ENCODE peak calls at places on chromosome 19, in six cellular contexts. O is breast epithelium, C is RWPE1, S is A673, U is HFFc6, P is progenitor cell of endocrine pancreas. B is an unnamed sample.

GRCh38 chr19:47226426-47227346 is 4.3 kb downstream of the BBC3 start:
- DNase-seq in U (peak), P (no peak), S (no peak), C (peak), O (peak), B (peak)

GRCh38 chr19:46513461-46514236 is 18.0 kb upstream of the PNMA8B start:
- DNase-seq in C (peak), S (peak), P (peak), U (peak), O (peak), B (peak)

GRCh38 chr19:11138659-11139526 is 16.7 kb downstream of the SPC24 start:
- DNase-seq in S (peak), C (peak), P (no peak), U (peak), O (peak), B (no peak)

GRCh38 chr19:524062-524674 is 7.4 kb upstream of the CDC34 start:
- DNase-seq in P (no peak), O (no peak), C (no peak), S (peak), U (peak), B (no peak)

GRCh38 chr19:2049741-2050348 is 1.2 kb downstream of the MKNK2 start:
- DNase-seq in P (no peak), S (peak), C (peak), O (peak), U (peak), B (no peak)

GRCh38 chr19:5850189-5850588 is 1.1 kb downstream of the FUT3 start:
- DNase-seq in C (no peak), O (no peak), U (no peak), S (no peak), P (no peak), B (no peak)

GRCh38 chr19:30334841-30335240 is 37.3 kb upstream of the ZNF536 start:
- DNase-seq in U (no peak), C (no peak), P (no peak), S (no peak), O (no peak), B (no peak)

GRCh38 chr19:58350001-58350801 is 3.1 kb downstream of the A1BG start:
- DNase-seq in O (no peak), C (no peak), U (no peak), P (no peak), S (no peak), B (no peak)

GRCh38 chr19:54137913-54138776 is 583 bp downstream of the CNOT3 start:
- DNase-seq in U (no peak), O (no peak), P (peak), C (no peak), S (no peak), B (no peak)

GRCh38 chr19:2719910-2720776 is 1.0 kb downstream of the DIRAS1 start:
- DNase-seq in O (no peak), S (peak), U (peak), P (no peak), C (no peak), B (no peak)

GRCh38 chr19:39819786-39820185 is 14.2 kb downstream of the DYRK1B start:
- DNase-seq in U (no peak), C (no peak), S (no peak), O (no peak), P (no peak), B (no peak)

GRCh38 chr19:38485541-38486285 is 52.2 kb downstream of the RYR1 start:
- DNase-seq in P (no peak), S (no peak), O (no peak), C (no peak), U (no peak), B (no peak)

GRCh38 chr19:50835103-50835784 is 1.9 kb upstream of the KLK15 start:
- DNase-seq in S (no peak), O (no peak), U (no peak), C (no peak), P (no peak), B (no peak)

GRCh38 chr19:54201980-54202379 is 1.3 kb downstream of the RPS9 start:
- DNase-seq in O (no peak), S (no peak), P (no peak), U (no peak), C (no peak), B (no peak)

GRCh38 chr19:40139533-40140287 is 49.0 kb upstream of the ZNF780A start:
- DNase-seq in C (peak), S (peak), O (no peak), U (peak), P (no peak), B (no peak)

GRCh38 chr19:14432817-14433453 is at the start of gene PKN1:
- DNase-seq in P (peak), U (no peak), O (no peak), S (peak), C (peak), B (no peak)

GRCh38 chr19:47797996-47798903 is 6.1 kb downstream of the TPRX1 start:
- DNase-seq in P (no peak), U (no peak), C (no peak), S (no peak), O (no peak), B (no peak)

GRCh38 chr19:6340493-6341201 is 7.2 kb upstream of the ACER1 start:
- DNase-seq in O (no peak), P (no peak), C (no peak), S (peak), U (no peak), B (no peak)

DNA sequence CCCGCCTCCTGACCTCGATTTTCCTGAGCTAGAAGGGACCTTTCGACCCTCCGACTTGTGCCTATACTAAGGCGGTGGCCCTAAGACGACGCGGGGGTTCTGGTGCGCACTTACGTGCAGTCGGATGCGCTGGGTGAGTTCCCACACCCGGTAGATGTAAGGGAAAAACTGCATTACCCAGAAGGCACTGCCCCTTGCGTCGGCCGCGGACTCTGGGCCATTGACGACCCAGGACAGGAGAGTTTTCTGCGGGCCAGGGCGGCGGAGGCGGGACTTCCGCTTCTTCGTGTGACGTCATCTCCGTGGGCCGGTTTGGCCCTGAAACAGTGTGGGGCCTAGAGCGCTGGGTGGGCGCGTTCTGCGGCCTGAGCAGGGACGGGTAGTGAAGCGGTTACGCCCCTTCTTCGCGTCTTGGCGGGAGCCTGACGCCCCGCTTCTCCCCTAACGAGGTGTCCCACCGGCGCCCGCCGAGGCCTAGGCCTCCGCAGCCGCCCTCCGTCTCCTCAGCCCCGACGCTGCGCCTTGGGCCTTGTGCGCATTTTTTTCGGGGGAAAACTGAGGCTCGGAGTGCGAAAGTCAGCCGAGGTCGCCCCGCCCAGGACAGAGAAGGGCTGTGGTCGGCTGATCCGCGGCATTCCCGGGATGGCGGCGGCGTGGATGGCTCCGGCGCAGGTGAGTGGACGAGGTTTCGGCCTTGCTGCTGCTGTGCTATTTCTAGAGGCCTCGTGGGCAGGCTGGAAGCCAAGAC is at the start of gene ZNF460:
- DNase-seq in O (peak), C (peak), S (peak), U (peak), P (peak), B (peak)
- TF ChIP-seq CTCF in O (no peak), C (no peak), S (no peak), U (peak), P (no peak), B (no peak)

GRCh38 chr19:41687419-41687818 is 651 bp downstream of the CEACAM7 start:
- DNase-seq in U (no peak), P (no peak), C (no peak), O (no peak), S (no peak), B (no peak)
- TF ChIP-seq CTCF in U (no peak), P (no peak), C (no peak), O (no peak), S (no peak), B (no peak)

GRCh38 chr19:31354316-31354715 is 5.1 kb upstream of the TSHZ3 start:
- DNase-seq in U (no peak), O (no peak), P (no peak), S (no peak), C (no peak), B (no peak)

GRCh38 chr19:31354919-31355318 is 5.7 kb upstream of the TSHZ3 start:
- DNase-seq in U (no peak), O (no peak), S (no peak), C (no peak), P (no peak), B (no peak)

GRCh38 chr19:31355330-31356289 is 6.4 kb upstream of the TSHZ3 start:
- DNase-seq in U (no peak), O (no peak), S (no peak), C (no peak), P (no peak), B (no peak)

GRCh38 chr19:31356587-31357314 is 7.5 kb upstream of the TSHZ3 start:
- DNase-seq in U (no peak), S (no peak), C (no peak), O (no peak), P (no peak), B (no peak)

GRCh38 chr19:31357315-31357673 is 8.1 kb upstream of the TSHZ3 start:
- DNase-seq in O (no peak), P (no peak), C (no peak), S (no peak), U (no peak), B (no peak)
- TF ChIP-seq CTCF in O (no peak), P (peak), C (no peak), S (no peak), U (no peak), B (no peak)

GRCh38 chr19:4557971-4558941 is 1.2 kb downstream of the SEMA6B start:
- DNase-seq in P (peak), S (peak), O (no peak), U (no peak), C (no peak), B (no peak)

GRCh38 chr19:4559569-4559968 is at the start of gene SEMA6B:
- DNase-seq in S (no peak), C (no peak), O (no peak), U (no peak), P (no peak), B (no peak)

GRCh38 chr19:4556574-4557185 is 2.8 kb downstream of the SEMA6B start:
- DNase-seq in P (no peak), S (peak), U (no peak), C (peak), O (no peak), B (no peak)

GRCh38 chr19:4555657-4556561 is 3.6 kb downstream of the SEMA6B start:
- DNase-seq in U (no peak), P (no peak), O (no peak), C (peak), S (no peak), B (no peak)

DNA sequence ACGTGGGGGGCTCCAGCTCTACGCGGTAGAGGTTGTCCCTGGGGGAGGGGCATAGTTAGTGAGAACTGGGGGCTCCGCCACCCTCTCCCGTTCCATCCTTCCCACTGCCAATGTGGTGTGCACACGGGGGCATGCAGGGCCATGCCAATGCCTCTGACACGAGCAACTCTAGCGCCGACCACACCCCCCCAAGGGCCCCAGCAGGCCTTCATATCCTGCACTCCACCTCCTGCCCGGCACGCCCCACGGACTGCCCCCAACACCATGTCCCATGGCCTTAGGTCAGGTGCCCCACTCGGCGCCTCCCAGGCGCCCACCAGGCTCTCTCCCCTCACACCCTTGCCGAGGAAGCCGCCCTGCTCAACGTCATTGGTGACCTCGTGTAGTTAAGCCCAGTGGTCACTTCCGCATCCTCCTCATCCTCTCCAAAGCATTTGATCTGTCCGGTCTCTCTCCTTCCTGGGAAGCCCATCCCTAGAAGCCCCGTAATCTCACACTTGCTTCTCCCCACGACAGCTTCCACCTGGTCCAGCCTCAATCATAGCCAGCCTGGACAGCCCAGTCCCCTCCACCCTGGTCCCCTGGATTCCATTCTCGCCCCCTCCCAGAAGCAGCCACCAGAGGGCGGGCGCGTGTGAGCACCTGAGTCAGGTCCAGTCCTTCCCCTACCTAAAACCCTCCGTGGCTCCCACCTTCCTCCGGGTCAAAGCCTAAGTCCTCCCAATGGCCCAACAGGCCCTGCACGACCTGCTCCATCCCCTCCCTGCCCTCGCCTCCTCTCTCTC is 2.1 kb downstream of the SEMA6B start:
- DNase-seq in C (no peak), S (no peak), O (no peak), P (no peak), U (no peak), B (no peak)
- TF ChIP-seq CTCF in C (no peak), S (peak), O (no peak), P (peak), U (no peak), B (no peak)

GRCh38 chr19:49770529-49770928 is 3.7 kb downstream of the AP2A1 start:
- DNase-seq in P (no peak), U (no peak), O (no peak), C (no peak), S (no peak), B (no peak)
- TF ChIP-seq CTCF in P (no peak), U (no peak), O (no peak), C (no peak), S (no peak), B (no peak)

GRCh38 chr19:12606796-12607195 is 3.8 kb downstream of the ZNF490 start:
- DNase-seq in S (no peak), U (no peak), O (no peak), C (peak), P (no peak), B (no peak)

GRCh38 chr19:12611361-12611699 is 610 bp downstream of the ZNF791 start:
- DNase-seq in O (peak), P (peak), U (peak), C (peak), S (peak), B (peak)

DNA sequence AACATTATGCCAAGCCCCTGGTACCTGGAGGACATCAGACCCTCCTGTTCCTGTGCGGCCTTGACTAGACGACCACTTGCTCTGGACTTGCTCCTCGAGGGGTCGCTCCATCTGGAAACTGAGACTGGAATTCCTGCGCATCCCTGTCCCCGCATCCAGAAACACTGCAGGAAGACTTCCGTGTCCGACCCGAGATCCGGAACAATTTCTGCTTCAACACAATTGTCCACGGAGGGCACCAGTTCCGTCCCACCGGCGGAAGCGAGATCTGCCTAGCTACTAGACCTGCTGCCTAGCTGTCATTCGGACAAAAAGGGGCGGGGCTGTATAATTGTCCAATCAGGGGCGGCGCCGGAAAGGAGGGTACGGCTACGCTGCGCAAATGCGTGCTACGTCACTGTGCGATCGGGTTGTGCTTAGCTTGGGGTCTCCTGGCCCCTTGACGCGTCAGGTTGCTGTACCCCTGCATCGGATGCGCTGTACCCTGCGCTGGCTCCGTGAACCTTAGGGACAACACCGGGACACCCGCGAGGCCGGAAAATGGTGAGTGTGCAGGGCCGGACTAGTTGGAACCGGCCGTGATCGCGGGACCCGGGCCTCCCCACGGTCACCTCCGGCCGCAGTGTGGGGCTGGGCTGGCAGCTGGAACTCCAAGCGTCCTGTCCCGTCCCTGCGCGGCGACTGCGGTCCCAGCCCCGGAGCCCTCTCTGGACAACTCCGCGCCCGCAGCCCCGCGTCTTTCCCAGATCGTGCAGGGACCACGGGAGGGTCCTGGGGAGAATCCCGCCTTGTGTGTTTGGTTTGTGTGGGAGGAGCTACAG is at the start of the genes ZNF490 and ZNF791:
- DNase-seq in C (peak), O (peak), P (peak), S (peak), U (peak), B (peak)
- TF ChIP-seq CTCF in C (no peak), O (no peak), P (peak), S (peak), U (peak), B (no peak)

DNA sequence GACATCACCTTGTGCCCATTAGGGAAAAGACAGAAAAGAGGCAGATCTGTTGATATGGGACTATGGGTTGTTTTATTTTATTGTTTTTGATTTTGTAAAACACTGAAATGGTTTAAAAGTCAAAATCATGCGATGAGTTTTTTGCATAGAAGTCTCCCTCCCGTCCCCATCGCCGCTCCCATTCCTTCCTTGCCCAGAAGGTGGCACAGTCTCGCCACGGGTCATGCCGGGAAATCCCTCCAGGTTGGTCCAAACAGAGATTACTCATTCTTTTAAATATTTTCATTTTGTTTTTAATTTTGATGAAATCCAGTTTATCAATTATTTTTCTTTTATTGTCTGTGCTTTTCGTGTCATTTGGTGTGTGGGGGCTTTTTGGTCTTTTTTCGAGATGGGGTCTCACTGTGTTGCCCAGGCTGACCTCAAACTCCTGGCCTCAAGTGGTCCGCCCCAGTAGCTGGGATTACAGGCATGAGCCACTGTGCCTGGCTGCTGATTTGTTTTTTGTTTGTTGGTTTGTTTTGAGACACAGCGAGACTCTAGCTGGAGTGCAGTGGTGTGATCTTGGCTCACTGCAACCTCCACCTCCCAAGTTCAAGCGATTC is 9.2 kb downstream of the PGPEP1 start:
- DNase-seq in P (no peak), U (peak), O (no peak), C (peak), S (peak), B (peak)
- TF ChIP-seq CTCF in P (peak), U (peak), O (peak), C (peak), S (peak), B (no peak)